ENCODE peak calls at places on chromosomes 7 and 10, in nine cellular contexts. D is tibial nerve, V is sigmoid colon, X is esophagus muscularis mucosa, I is ovary, K is A549, Y is stomach, R is H1, Q is suprapubic skin. B is an unnamed sample.

GRCh38 chr10:133567609-133568286 is 2.4 kb upstream of the SYCE1 start:
- DNase-seq in D (no peak), V (no peak), X (peak), I (no peak), K (no peak), Y (no peak), R (no peak), Q (no peak), B (peak)

GRCh38 chr7:1314021-1314907 is 81.6 kb downstream of the UNCX start:
- DNase-seq in D (no peak), V (peak), X (no peak), I (no peak), K (no peak), Y (no peak), R (peak), Q (no peak), B (peak)

GRCh38 chr7:28587211-28587610 is 174.9 kb downstream of the CREB5 start:
- DNase-seq in D (no peak), V (no peak), X (no peak), I (no peak), K (no peak), Y (no peak), R (no peak), Q (no peak), B (no peak)

GRCh38 chr7:3733541-3734140 is 432.6 kb downstream of the SDK1 start:
- DNase-seq in D (no peak), V (no peak), X (no peak), I (no peak), K (no peak), Y (no peak), R (no peak), Q (no peak), B (no peak)

GRCh38 chr10:42941245-42941644 is 135.6 kb upstream of the RET start:
- DNase-seq in D (no peak), V (peak), X (no peak), I (no peak), K (no peak), Y (peak), R (peak), Q (peak), B (no peak)

GRCh38 chr7:106779877-106780276 is 85.2 kb upstream of the PIK3CG start:
- DNase-seq in D (no peak), V (no peak), X (no peak), I (no peak), K (peak), Y (peak), R (peak), Q (no peak), B (no peak)

GRCh38 chr7:7108931-7109330 is 73.4 kb upstream of the C1GALT1 start:
- DNase-seq in D (no peak), V (no peak), X (no peak), I (no peak), K (no peak), Y (no peak), R (no peak), Q (no peak), B (no peak)

GRCh38 chr7:115475206-115475605 is 553.3 kb downstream of the MDFIC start:
- DNase-seq in D (no peak), V (no peak), X (no peak), I (no peak), K (no peak), Y (no peak), R (no peak), Q (no peak), B (no peak)

GRCh38 chr10:48406204-48406603 is 99.7 kb downstream of the MAPK8 start:
- DNase-seq in D (no peak), V (no peak), X (no peak), I (no peak), K (peak), Y (no peak), R (no peak), Q (no peak), B (no peak)

GRCh38 chr10:23461557-23461956 is 22.7 kb downstream of the OTUD1 start:
- DNase-seq in D (no peak), V (no peak), X (no peak), I (no peak), K (no peak), Y (no peak), R (no peak), Q (no peak), B (no peak)

GRCh38 chr7:131105294-131105802 is 222.3 kb upstream of the MKLN1 start:
- DNase-seq in D (peak), V (peak), X (no peak), I (no peak), K (no peak), Y (no peak), R (no peak), Q (no peak), B (peak)

GRCh38 chr7:131104611-131105293 is 222.9 kb upstream of the MKLN1 start:
- DNase-seq in D (no peak), V (no peak), X (no peak), I (no peak), K (no peak), Y (no peak), R (no peak), Q (no peak), B (no peak)

GRCh38 chr7:131106681-131107342 is 220.9 kb upstream of the MKLN1 start:
- DNase-seq in D (peak), V (peak), X (no peak), I (peak), K (no peak), Y (peak), R (peak), Q (peak), B (peak)

GRCh38 chr7:131107343-131108211 is 220.1 kb upstream of the MKLN1 start:
- DNase-seq in D (peak), V (peak), X (peak), I (peak), K (peak), Y (peak), R (peak), Q (peak), B (peak)

DNA sequence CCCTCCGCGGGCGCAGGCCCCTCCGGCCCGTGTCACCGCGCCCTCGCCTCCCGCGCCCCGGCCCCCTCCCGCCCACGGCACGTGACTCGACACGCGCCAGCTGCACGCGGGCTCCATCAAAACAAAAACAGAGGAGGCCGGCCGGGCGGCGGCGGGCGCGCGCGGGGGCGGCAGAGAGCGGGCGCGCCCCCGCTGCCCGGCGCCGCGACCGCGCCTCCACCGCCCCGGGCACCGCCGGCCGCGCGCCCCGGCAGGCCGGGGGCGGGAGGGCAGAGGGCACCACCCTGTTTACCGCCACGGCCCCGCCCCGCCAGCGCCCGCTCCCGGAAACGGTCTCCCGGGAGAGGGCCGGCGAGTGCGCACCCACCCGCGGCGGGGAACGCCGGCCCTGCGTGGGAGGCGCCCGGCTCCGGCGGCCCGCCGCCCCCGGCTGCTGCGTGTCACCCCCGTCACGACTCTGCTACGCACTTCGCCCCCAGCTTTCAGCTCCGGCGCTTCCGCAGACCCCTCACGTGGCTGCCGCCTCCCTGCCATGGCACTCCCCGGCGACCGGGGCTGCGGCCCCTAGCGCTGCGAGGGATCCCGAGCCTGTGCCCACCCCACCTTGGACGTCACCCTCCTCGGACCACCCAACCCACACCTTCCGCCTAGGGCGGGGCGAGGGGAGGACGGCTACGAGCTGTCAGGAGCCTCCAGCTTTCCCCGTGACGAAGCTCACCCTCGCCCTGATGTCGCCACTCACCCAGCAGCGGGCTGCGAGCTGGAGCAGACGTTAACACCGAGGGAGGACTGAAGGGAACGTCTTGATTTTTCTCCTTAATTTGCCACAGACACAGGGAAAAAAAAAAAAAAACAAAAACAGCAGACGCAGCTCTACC is 221.6 kb upstream of the MKLN1 start:
- DNase-seq in D (peak), V (peak), X (peak), I (peak), K (peak), Y (peak), R (peak), Q (peak), B (peak)
- TF ChIP-seq POLR2A in D (peak), V (peak), X (peak), I (peak), K (no peak), Y (no peak), R (no peak), Q (peak), B (peak)

GRCh38 chr7:47373871-47374451 is 207.9 kb downstream of the TNS3 start:
- DNase-seq in D (no peak), V (no peak), X (no peak), I (no peak), K (no peak), Y (peak), R (no peak), Q (no peak), B (no peak)
- TF ChIP-seq EP300 in D (no peak), V (no peak), X (no peak), I (no peak), K (no peak), Y (no peak), R (no peak), Q (no peak), B (no peak)

GRCh38 chr7:131233193-131233592 is 94.5 kb upstream of the MKLN1 start:
- DNase-seq in D (no peak), V (no peak), X (no peak), I (no peak), K (no peak), Y (no peak), R (no peak), Q (no peak), B (no peak)
- TF ChIP-seq POLR2A in D (no peak), V (no peak), X (no peak), I (no peak), K (no peak), Y (no peak), R (no peak), Q (no peak), B (no peak)

GRCh38 chr7:105691692-105692564 is 110.6 kb upstream of the EFCAB10 start:
- DNase-seq in D (peak), V (peak), X (peak), I (peak), K (no peak), Y (peak), R (no peak), Q (peak), B (no peak)
- TF ChIP-seq EP300 in D (no peak), V (no peak), X (no peak), I (no peak), K (no peak), Y (no peak), R (no peak), Q (no peak), B (no peak)

GRCh38 chr7:151351967-151352366 is 10.4 kb downstream of the NUB1 start:
- DNase-seq in D (no peak), V (no peak), X (no peak), I (no peak), K (no peak), Y (no peak), R (no peak), Q (no peak), B (no peak)
- TF ChIP-seq POLR2A in D (no peak), V (no peak), X (no peak), I (no peak), K (no peak), Y (no peak), R (no peak), Q (no peak), B (no peak)

GRCh38 chr7:41918597-41918996 is 215.7 kb upstream of the INHBA start:
- DNase-seq in D (no peak), V (no peak), X (no peak), I (no peak), K (no peak), Y (no peak), R (no peak), Q (no peak), B (no peak)
- TF ChIP-seq EP300 in D (no peak), V (no peak), X (no peak), I (no peak), K (no peak), Y (no peak), R (no peak), Q (no peak), B (no peak)

DNA sequence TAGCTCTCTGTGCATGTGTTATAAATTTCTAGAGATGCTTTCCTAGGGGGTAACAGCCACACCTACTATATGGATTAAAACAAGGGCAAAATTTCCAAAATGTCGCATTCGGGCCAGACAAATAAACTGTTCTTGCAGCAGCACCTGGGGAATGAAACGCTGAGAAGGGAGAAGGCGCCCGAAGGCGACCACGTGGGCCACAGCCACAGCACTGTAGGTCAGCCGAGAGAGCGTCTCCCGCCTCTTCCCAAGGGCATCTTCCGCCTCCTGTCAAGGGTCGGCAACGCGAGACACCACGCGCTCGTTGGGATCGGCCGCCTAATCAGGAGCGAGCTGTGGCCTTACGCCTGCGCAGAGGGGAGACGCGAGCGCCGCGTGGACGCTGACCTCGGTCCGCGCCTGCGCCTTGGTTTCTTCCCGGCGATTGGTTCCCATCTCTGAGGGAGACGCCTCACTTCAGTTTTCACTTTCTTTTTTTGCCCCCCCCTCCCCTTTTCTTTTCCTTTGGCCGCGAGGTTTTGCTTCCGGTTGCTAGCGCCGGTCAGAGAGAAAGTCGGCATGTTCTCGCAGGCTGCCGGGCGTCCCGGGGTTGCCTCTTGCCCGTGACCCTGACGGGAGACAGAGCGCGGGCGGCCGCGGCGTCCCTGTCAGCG is at the start of gene TASOR2:
- DNase-seq in D (peak), V (peak), X (peak), I (peak), K (peak), Y (peak), R (peak), Q (peak), B (peak)
- TF ChIP-seq POLR2A in D (peak), V (no peak), X (no peak), I (peak), K (peak), Y (no peak), R (peak), Q (no peak), B (no peak)